ENCODE peak calls at places on chromosomes 3 and 15, in six cellular contexts. T is prostate gland, N is NB4, R is breast epithelium, S is uterus, E is spleen. M is an unnamed sample.

GRCh38 chr15:26102988-26103387 is 239.9 kb upstream of the ATP10A start:
- DNase-seq in R (no peak), N (no peak), S (no peak), E (no peak), T (no peak), M (no peak)

GRCh38 chr3:52781741-52782140 is 4.3 kb downstream of the ITIH1 start:
- DNase-seq in S (no peak), E (no peak), R (no peak), T (no peak), N (no peak), M (no peak)

GRCh38 chr3:87576752-87577151 is 300.4 kb upstream of the POU1F1 start:
- DNase-seq in N (no peak), S (no peak), E (no peak), T (no peak), R (no peak), M (no peak)

GRCh38 chr3:152376351-152377183 is 107.8 kb downstream of the MBNL1 start:
- DNase-seq in S (no peak), T (no peak), E (peak; percentile 74), R (no peak), N (peak; percentile 88), M (peak; percentile 7)

GRCh38 chr15:77022646-77023575 is 28.0 kb downstream of the PSTPIP1 start:
- DNase-seq in N (no peak), T (no peak), E (peak; percentile 73), S (no peak), R (no peak), M (no peak)

GRCh38 chr3:107992976-107993684 is 97.7 kb downstream of the CD47 start:
- DNase-seq in N (no peak), R (no peak), T (no peak), E (no peak), S (no peak), M (no peak)

GRCh38 chr3:167851749-167852148 is 116.2 kb downstream of the SERPINI1 start:
- DNase-seq in N (no peak), S (no peak), R (no peak), E (no peak), T (no peak), M (no peak)

GRCh38 chr3:51830345-51830744 is 31.1 kb upstream of the IQCF2 start:
- DNase-seq in T (no peak), R (no peak), S (no peak), E (no peak), N (no peak), M (no peak)

GRCh38 chr3:139455855-139456254 is 20.5 kb downstream of the RBP2 start:
- DNase-seq in N (peak; percentile 5), E (no peak), R (no peak), S (no peak), T (no peak), M (no peak)

GRCh38 chr3:46860381-46861292 is 2.6 kb downstream of the MYL3 start:
- DNase-seq in T (no peak), S (peak; percentile 13), R (no peak), N (peak; percentile 36), E (peak; percentile 67), M (no peak)

GRCh38 chr15:49439678-49440375 is 16.8 kb downstream of the FGF7 start:
- DNase-seq in N (peak; percentile 8), E (no peak), R (no peak), T (no peak), S (no peak), M (no peak)

GRCh38 chr15:44541282-44541958 is 4.5 kb downstream of the EIF3J start:
- DNase-seq in T (no peak), R (no peak), E (no peak), S (no peak), N (no peak), M (no peak)

GRCh38 chr3:106379251-106379750 is 510.5 kb upstream of the CBLB start:
- DNase-seq in N (no peak), E (no peak), S (no peak), R (peak; percentile 28), T (no peak), M (no peak)

GRCh38 chr15:47412802-47413201 is 304.5 kb upstream of the SEMA6D start:
- DNase-seq in R (no peak), N (no peak), T (no peak), S (no peak), E (no peak), M (no peak)

GRCh38 chr3:119352863-119353527 is 58.8 kb downstream of the ARHGAP31 start:
- DNase-seq in E (no peak), S (no peak), N (peak; percentile 69), R (no peak), T (no peak), M (no peak)

GRCh38 chr3:134869153-134869726 is 74.2 kb downstream of the EPHB1 start:
- DNase-seq in T (no peak), S (no peak), R (no peak), E (peak; percentile 34), N (no peak), M (no peak)

GRCh38 chr15:69666921-69667811 is 214.5 kb downstream of the RPLP1 start:
- DNase-seq in N (peak; percentile 88), R (no peak), S (no peak), T (no peak), E (peak; percentile 86), M (peak; percentile 71)

GRCh38 chr3:177561769-177562360 is 364.6 kb upstream of the TBL1XR1 start:
- DNase-seq in E (no peak), S (no peak), R (no peak), N (no peak), T (no peak), M (no peak)

GRCh38 chr3:27568393-27568792 is 84.2 kb upstream of the SLC4A7 start:
- DNase-seq in N (no peak), E (no peak), S (peak; percentile 63), R (peak; percentile 78), T (peak; percentile 66), M (no peak)

GRCh38 chr3:67018105-67018788 is 20.1 kb downstream of the KBTBD8 start:
- DNase-seq in N (no peak), S (no peak), T (no peak), E (no peak), R (no peak), M (no peak)

GRCh38 chr15:72358532-72359180 is 17.2 kb downstream of the HEXA start:
- DNase-seq in E (peak; percentile 79), N (no peak), T (peak; percentile 94), R (peak; percentile 88), S (peak; percentile 65), M (no peak)

GRCh38 chr3:51968175-51968681 is 974 bp upstream of the PCBP4 start:
- DNase-seq in R (no peak), T (no peak), S (peak; percentile 48), N (peak; percentile 49), E (no peak), M (no peak)

GRCh38 chr15:62060116-62060895 is at the start of gene VPS13C:
- DNase-seq in T (peak; percentile 88), N (peak; percentile 95), S (peak; percentile 90), R (peak; percentile 85), E (peak; percentile 98), M (peak; percentile 81)
- TF ChIP-seq POLR2A in T (peak; percentile 86), N (peak; percentile 87), S (peak; percentile 81), R (no peak), E (peak; percentile 76), M (peak; percentile 81)

GRCh38 chr3:10380906-10381795 is 60.2 kb upstream of the SEC13 start:
- DNase-seq in E (peak; percentile 48), T (no peak), S (no peak), R (no peak), N (no peak), M (no peak)
- TF ChIP-seq POLR2A in E (no peak), T (no peak), S (no peak), R (no peak), N (no peak), M (no peak)

DNA sequence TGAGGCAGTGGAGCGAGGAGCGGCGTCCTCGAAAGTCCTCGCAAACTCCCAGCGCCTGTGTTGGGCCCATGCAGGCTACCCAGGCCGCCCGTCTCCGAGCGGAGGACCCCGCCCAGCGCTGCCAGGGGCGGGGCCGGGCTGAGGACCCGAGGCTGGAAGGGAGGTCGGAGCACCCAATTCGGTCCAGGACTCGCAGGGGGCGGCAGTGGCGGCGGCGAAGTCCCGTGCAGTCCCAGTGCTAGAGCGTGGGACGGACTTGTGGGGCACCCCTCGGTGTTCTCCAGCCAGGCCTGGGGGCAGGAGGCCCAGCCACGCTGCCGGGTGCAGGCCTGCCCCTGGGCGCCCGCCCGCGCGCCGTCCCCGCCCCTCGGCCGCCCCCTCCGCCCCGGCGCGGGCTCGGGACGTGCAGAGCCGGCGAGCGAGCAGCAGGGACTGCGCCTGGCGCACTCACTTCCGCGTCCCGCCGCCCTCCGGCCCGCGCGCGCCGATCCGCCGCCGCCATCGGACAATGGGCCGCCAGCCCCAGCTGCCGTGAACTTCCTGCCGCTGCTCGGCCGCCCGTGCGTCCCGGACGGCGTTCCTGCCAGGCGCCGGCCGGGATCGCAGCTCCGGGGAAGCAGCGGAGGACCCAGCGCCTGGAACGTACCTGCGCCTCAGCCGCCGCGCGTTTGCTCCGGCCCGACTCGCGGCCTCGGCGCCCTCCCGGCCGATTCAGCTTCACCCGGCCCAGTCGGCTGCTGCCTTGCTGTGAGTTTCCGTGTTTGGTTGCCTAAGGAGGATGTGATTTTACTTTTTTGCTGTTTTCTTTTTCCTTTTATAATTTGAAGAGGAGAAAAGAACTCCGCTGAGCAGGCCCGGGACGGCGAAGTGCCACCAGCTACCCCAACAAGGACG is 596 bp upstream of the LIMD1 start:
- DNase-seq in R (peak; percentile 44), S (peak; percentile 57), T (peak; percentile 69), N (peak; percentile 86), E (peak; percentile 96), M (peak; percentile 82)
- TF ChIP-seq POLR2A in R (no peak), S (peak; percentile 29), T (peak; percentile 66), N (no peak), E (peak; percentile 43), M (peak; percentile 70)

GRCh38 chr15:66172339-66172980 is 81.1 kb downstream of the MEGF11 start:
- DNase-seq in T (no peak), S (no peak), E (peak; percentile 62), N (no peak), R (no peak), M (no peak)
- TF ChIP-seq POLR2A in T (no peak), S (no peak), E (no peak), N (no peak), R (no peak), M (no peak)

DNA sequence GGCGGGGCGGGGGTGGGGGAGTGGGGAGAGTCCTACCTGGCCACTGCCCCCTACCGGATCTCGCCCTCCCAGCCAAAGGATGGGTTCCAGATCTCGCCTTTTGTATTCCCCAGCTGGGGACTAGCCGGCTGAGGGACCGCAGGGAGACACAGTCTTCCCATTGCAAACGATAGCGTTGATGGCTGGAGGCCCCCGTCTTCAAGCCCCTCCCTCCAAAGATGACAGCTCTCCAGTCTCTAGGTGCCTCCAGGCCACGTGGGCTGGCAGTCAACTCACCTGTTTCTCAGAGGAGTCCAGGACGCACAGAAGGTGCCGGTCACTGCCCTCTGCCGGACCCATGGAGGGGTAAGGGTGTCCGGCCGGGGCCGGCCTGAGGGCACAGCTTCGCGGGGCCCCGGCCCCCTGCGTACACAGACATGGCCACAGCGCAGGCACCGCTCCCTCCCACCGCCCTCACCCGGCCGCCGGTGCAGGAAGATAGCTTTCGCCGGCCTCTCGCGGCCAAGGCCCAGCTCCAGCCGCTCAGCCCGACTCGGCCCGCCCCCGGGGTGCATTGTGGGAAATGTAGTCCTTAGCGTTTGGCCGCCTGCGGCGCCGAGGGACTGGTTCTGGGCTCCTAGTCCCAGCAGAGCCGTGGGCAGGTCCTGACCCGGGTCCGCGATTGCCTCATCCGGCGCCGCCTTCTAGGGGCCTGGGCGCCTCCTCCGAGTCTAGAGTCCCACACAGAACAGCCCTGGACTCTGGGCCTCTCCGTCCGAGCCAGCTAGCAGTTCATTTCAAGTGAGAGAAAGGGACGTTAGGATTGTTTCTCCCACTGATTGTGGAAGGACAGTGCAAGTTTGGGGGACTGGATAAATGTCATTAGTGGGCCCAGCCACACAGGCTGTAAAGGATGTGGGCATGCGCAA is at the start of gene MON1A:
- DNase-seq in R (peak; percentile 90), N (peak; percentile 88), E (peak; percentile 99), T (peak; percentile 93), S (peak; percentile 95), M (peak; percentile 89)
- TF ChIP-seq POLR2A in R (peak; percentile 48), N (peak; percentile 47), E (peak; percentile 47), T (peak; percentile 41), S (peak; percentile 21), M (peak; percentile 66)

M was measured in GM12892.